ENCODE peak calls at places on chromosomes 12 and 14, in seven cellular contexts. One of them, this sample, is unnamed.

GRCh38 chr14:39562175-39562574 is 129.9 kb upstream of the FBXO33 start:
- DNase-seq in activated T-cell treated with anti-CD3 and anti-CD28 coated beads for 24 hours: no peak
- DNase-seq in stimulated activated CD4-positive, alpha-beta T cell treated with anti-CD3 and anti-CD28 coated beads, Interleukin-12 subunit alpha, Interleukin-12 subunit beta, amount 100 ng/mL, for 24 hours: no peak
- DNase-seq in memory B cell: no peak
- DNase-seq in iris pigment epithelial cell: no peak
- DNase-seq in retina: no peak
- DNase-seq in hepatic stellate cell: no peak
- DNase-seq in this sample: no peak

GRCh38 chr12:6332459-6332858 is 9.4 kb downstream of the TNFRSF1A start:
- DNase-seq in activated T-cell treated with anti-CD3 and anti-CD28 coated beads for 24 hours: no peak
- DNase-seq in stimulated activated CD4-positive, alpha-beta T cell treated with anti-CD3 and anti-CD28 coated beads, Interleukin-12 subunit alpha, Interleukin-12 subunit beta, amount 100 ng/mL, for 24 hours: no peak
- DNase-seq in memory B cell: no peak
- DNase-seq in iris pigment epithelial cell: peak
- DNase-seq in retina: no peak
- DNase-seq in hepatic stellate cell: peak
- DNase-seq in this sample: peak

GRCh38 chr14:101716956-101717662 is 44.4 kb upstream of the PPP2R5C start:
- DNase-seq in activated T-cell treated with anti-CD3 and anti-CD28 coated beads for 24 hours: no peak
- DNase-seq in stimulated activated CD4-positive, alpha-beta T cell treated with anti-CD3 and anti-CD28 coated beads, Interleukin-12 subunit alpha, Interleukin-12 subunit beta, amount 100 ng/mL, for 24 hours: no peak
- DNase-seq in memory B cell: no peak
- DNase-seq in iris pigment epithelial cell: peak
- DNase-seq in retina: no peak
- DNase-seq in hepatic stellate cell: no peak
- DNase-seq in this sample: peak

GRCh38 chr12:68945255-68945654 is 12.3 kb upstream of the CPM start:
- DNase-seq in activated T-cell treated with anti-CD3 and anti-CD28 coated beads for 24 hours: no peak
- DNase-seq in stimulated activated CD4-positive, alpha-beta T cell treated with anti-CD3 and anti-CD28 coated beads, Interleukin-12 subunit alpha, Interleukin-12 subunit beta, amount 100 ng/mL, for 24 hours: no peak
- DNase-seq in memory B cell: no peak
- DNase-seq in iris pigment epithelial cell: no peak
- DNase-seq in retina: no peak
- DNase-seq in hepatic stellate cell: no peak
- DNase-seq in this sample: no peak

GRCh38 chr14:35631071-35631805 is 97.3 kb downstream of the INSM2 start:
- DNase-seq in activated T-cell treated with anti-CD3 and anti-CD28 coated beads for 24 hours: no peak
- DNase-seq in stimulated activated CD4-positive, alpha-beta T cell treated with anti-CD3 and anti-CD28 coated beads, Interleukin-12 subunit alpha, Interleukin-12 subunit beta, amount 100 ng/mL, for 24 hours: no peak
- DNase-seq in memory B cell: no peak
- DNase-seq in iris pigment epithelial cell: peak
- DNase-seq in retina: no peak
- DNase-seq in hepatic stellate cell: no peak
- DNase-seq in this sample: no peak

GRCh38 chr12:68224613-68225285 is 861 bp downstream of the IL26 start:
- DNase-seq in activated T-cell treated with anti-CD3 and anti-CD28 coated beads for 24 hours: no peak
- DNase-seq in stimulated activated CD4-positive, alpha-beta T cell treated with anti-CD3 and anti-CD28 coated beads, Interleukin-12 subunit alpha, Interleukin-12 subunit beta, amount 100 ng/mL, for 24 hours: no peak
- DNase-seq in memory B cell: no peak
- DNase-seq in iris pigment epithelial cell: peak
- DNase-seq in retina: no peak
- DNase-seq in hepatic stellate cell: no peak
- DNase-seq in this sample: peak

GRCh38 chr12:3656946-3657622 is 95.8 kb downstream of the CRACR2A start:
- DNase-seq in activated T-cell treated with anti-CD3 and anti-CD28 coated beads for 24 hours: no peak
- DNase-seq in stimulated activated CD4-positive, alpha-beta T cell treated with anti-CD3 and anti-CD28 coated beads, Interleukin-12 subunit alpha, Interleukin-12 subunit beta, amount 100 ng/mL, for 24 hours: no peak
- DNase-seq in memory B cell: no peak
- DNase-seq in iris pigment epithelial cell: no peak
- DNase-seq in retina: no peak
- DNase-seq in hepatic stellate cell: no peak
- DNase-seq in this sample: no peak

GRCh38 chr12:3753549-3754284 is 808 bp upstream of the CRACR2A start:
- DNase-seq in activated T-cell treated with anti-CD3 and anti-CD28 coated beads for 24 hours: no peak
- DNase-seq in stimulated activated CD4-positive, alpha-beta T cell treated with anti-CD3 and anti-CD28 coated beads, Interleukin-12 subunit alpha, Interleukin-12 subunit beta, amount 100 ng/mL, for 24 hours: no peak
- DNase-seq in memory B cell: no peak
- DNase-seq in iris pigment epithelial cell: no peak
- DNase-seq in retina: no peak
- DNase-seq in hepatic stellate cell: no peak
- DNase-seq in this sample: peak

GRCh38 chr14:77026930-77027537 is 1.5 kb downstream of the IRF2BPL start:
- DNase-seq in activated T-cell treated with anti-CD3 and anti-CD28 coated beads for 24 hours: peak
- DNase-seq in stimulated activated CD4-positive, alpha-beta T cell treated with anti-CD3 and anti-CD28 coated beads, Interleukin-12 subunit alpha, Interleukin-12 subunit beta, amount 100 ng/mL, for 24 hours: no peak
- DNase-seq in memory B cell: peak
- DNase-seq in iris pigment epithelial cell: peak
- DNase-seq in retina: peak
- DNase-seq in hepatic stellate cell: peak
- DNase-seq in this sample: peak

GRCh38 chr12:19573866-19574265 is 134.6 kb downstream of the AEBP2 start:
- DNase-seq in activated T-cell treated with anti-CD3 and anti-CD28 coated beads for 24 hours: no peak
- DNase-seq in stimulated activated CD4-positive, alpha-beta T cell treated with anti-CD3 and anti-CD28 coated beads, Interleukin-12 subunit alpha, Interleukin-12 subunit beta, amount 100 ng/mL, for 24 hours: no peak
- DNase-seq in memory B cell: no peak
- DNase-seq in iris pigment epithelial cell: no peak
- DNase-seq in retina: no peak
- DNase-seq in hepatic stellate cell: no peak
- DNase-seq in this sample: no peak

GRCh38 chr12:94575024-94575423 is 75.3 kb downstream of the TMCC3 start:
- DNase-seq in activated T-cell treated with anti-CD3 and anti-CD28 coated beads for 24 hours: no peak
- DNase-seq in stimulated activated CD4-positive, alpha-beta T cell treated with anti-CD3 and anti-CD28 coated beads, Interleukin-12 subunit alpha, Interleukin-12 subunit beta, amount 100 ng/mL, for 24 hours: no peak
- DNase-seq in memory B cell: no peak
- DNase-seq in iris pigment epithelial cell: no peak
- DNase-seq in retina: no peak
- DNase-seq in hepatic stellate cell: no peak
- DNase-seq in this sample: no peak

GRCh38 chr12:52179396-52179973 is 12.3 kb downstream of the KRT80 start:
- DNase-seq in activated T-cell treated with anti-CD3 and anti-CD28 coated beads for 24 hours: no peak
- DNase-seq in stimulated activated CD4-positive, alpha-beta T cell treated with anti-CD3 and anti-CD28 coated beads, Interleukin-12 subunit alpha, Interleukin-12 subunit beta, amount 100 ng/mL, for 24 hours: no peak
- DNase-seq in memory B cell: no peak
- DNase-seq in iris pigment epithelial cell: no peak
- DNase-seq in retina: no peak
- DNase-seq in hepatic stellate cell: no peak
- DNase-seq in this sample: no peak

GRCh38 chr12:47838286-47838931 is 18.7 kb upstream of the HDAC7 start:
- DNase-seq in activated T-cell treated with anti-CD3 and anti-CD28 coated beads for 24 hours: no peak
- DNase-seq in stimulated activated CD4-positive, alpha-beta T cell treated with anti-CD3 and anti-CD28 coated beads, Interleukin-12 subunit alpha, Interleukin-12 subunit beta, amount 100 ng/mL, for 24 hours: no peak
- DNase-seq in memory B cell: peak
- DNase-seq in iris pigment epithelial cell: no peak
- DNase-seq in retina: peak
- DNase-seq in hepatic stellate cell: peak
- DNase-seq in this sample: peak

GRCh38 chr12:110821917-110822316 is 24.9 kb upstream of the CCDC63 start:
- DNase-seq in activated T-cell treated with anti-CD3 and anti-CD28 coated beads for 24 hours: no peak
- DNase-seq in stimulated activated CD4-positive, alpha-beta T cell treated with anti-CD3 and anti-CD28 coated beads, Interleukin-12 subunit alpha, Interleukin-12 subunit beta, amount 100 ng/mL, for 24 hours: no peak
- DNase-seq in memory B cell: no peak
- DNase-seq in iris pigment epithelial cell: no peak
- DNase-seq in retina: no peak
- DNase-seq in hepatic stellate cell: no peak
- DNase-seq in this sample: no peak

GRCh38 chr12:45674583-45674982 is 54.9 kb upstream of the ARID2 start:
- DNase-seq in activated T-cell treated with anti-CD3 and anti-CD28 coated beads for 24 hours: no peak
- DNase-seq in stimulated activated CD4-positive, alpha-beta T cell treated with anti-CD3 and anti-CD28 coated beads, Interleukin-12 subunit alpha, Interleukin-12 subunit beta, amount 100 ng/mL, for 24 hours: no peak
- DNase-seq in memory B cell: no peak
- DNase-seq in iris pigment epithelial cell: peak
- DNase-seq in retina: no peak
- DNase-seq in hepatic stellate cell: peak
- DNase-seq in this sample: peak

GRCh38 chr12:104687823-104688573 is 231.2 kb downstream of the CHST11 start:
- DNase-seq in activated T-cell treated with anti-CD3 and anti-CD28 coated beads for 24 hours: peak
- DNase-seq in stimulated activated CD4-positive, alpha-beta T cell treated with anti-CD3 and anti-CD28 coated beads, Interleukin-12 subunit alpha, Interleukin-12 subunit beta, amount 100 ng/mL, for 24 hours: peak
- DNase-seq in memory B cell: no peak
- DNase-seq in iris pigment epithelial cell: no peak
- DNase-seq in retina: no peak
- DNase-seq in hepatic stellate cell: no peak
- DNase-seq in this sample: no peak

GRCh38 chr12:54666008-54666407 is 17.8 kb upstream of the DCD start:
- DNase-seq in activated T-cell treated with anti-CD3 and anti-CD28 coated beads for 24 hours: no peak
- DNase-seq in stimulated activated CD4-positive, alpha-beta T cell treated with anti-CD3 and anti-CD28 coated beads, Interleukin-12 subunit alpha, Interleukin-12 subunit beta, amount 100 ng/mL, for 24 hours: no peak
- DNase-seq in memory B cell: no peak
- DNase-seq in iris pigment epithelial cell: no peak
- DNase-seq in retina: no peak
- DNase-seq in hepatic stellate cell: no peak
- DNase-seq in this sample: no peak

GRCh38 chr14:74501691-74502090 is 8.1 kb downstream of the ISCA2 start:
- DNase-seq in activated T-cell treated with anti-CD3 and anti-CD28 coated beads for 24 hours: no peak
- DNase-seq in stimulated activated CD4-positive, alpha-beta T cell treated with anti-CD3 and anti-CD28 coated beads, Interleukin-12 subunit alpha, Interleukin-12 subunit beta, amount 100 ng/mL, for 24 hours: no peak
- DNase-seq in memory B cell: no peak
- DNase-seq in iris pigment epithelial cell: no peak
- DNase-seq in retina: no peak
- DNase-seq in hepatic stellate cell: no peak
- DNase-seq in this sample: no peak

GRCh38 chr14:50397461-50398196 is 948 bp upstream of the CDKL1 start:
- DNase-seq in activated T-cell treated with anti-CD3 and anti-CD28 coated beads for 24 hours: no peak
- DNase-seq in stimulated activated CD4-positive, alpha-beta T cell treated with anti-CD3 and anti-CD28 coated beads, Interleukin-12 subunit alpha, Interleukin-12 subunit beta, amount 100 ng/mL, for 24 hours: no peak
- DNase-seq in memory B cell: no peak
- DNase-seq in iris pigment epithelial cell: no peak
- DNase-seq in retina: no peak
- DNase-seq in hepatic stellate cell: peak
- DNase-seq in this sample: peak

GRCh38 chr12:50224026-50224692 is 57.0 kb upstream of the CERS5 start:
- DNase-seq in activated T-cell treated with anti-CD3 and anti-CD28 coated beads for 24 hours: peak
- DNase-seq in stimulated activated CD4-positive, alpha-beta T cell treated with anti-CD3 and anti-CD28 coated beads, Interleukin-12 subunit alpha, Interleukin-12 subunit beta, amount 100 ng/mL, for 24 hours: no peak
- DNase-seq in memory B cell: no peak
- DNase-seq in iris pigment epithelial cell: no peak
- DNase-seq in retina: no peak
- DNase-seq in hepatic stellate cell: no peak
- DNase-seq in this sample: peak

GRCh38 chr14:97462081-97462480 is 664.9 kb downstream of the VRK1 start:
- DNase-seq in activated T-cell treated with anti-CD3 and anti-CD28 coated beads for 24 hours: no peak
- DNase-seq in stimulated activated CD4-positive, alpha-beta T cell treated with anti-CD3 and anti-CD28 coated beads, Interleukin-12 subunit alpha, Interleukin-12 subunit beta, amount 100 ng/mL, for 24 hours: no peak
- DNase-seq in memory B cell: no peak
- DNase-seq in iris pigment epithelial cell: no peak
- DNase-seq in retina: no peak
- DNase-seq in hepatic stellate cell: no peak
- DNase-seq in this sample: no peak

GRCh38 chr14:90785474-90785873 is 30.8 kb downstream of the TTC7B start:
- DNase-seq in activated T-cell treated with anti-CD3 and anti-CD28 coated beads for 24 hours: no peak
- DNase-seq in stimulated activated CD4-positive, alpha-beta T cell treated with anti-CD3 and anti-CD28 coated beads, Interleukin-12 subunit alpha, Interleukin-12 subunit beta, amount 100 ng/mL, for 24 hours: no peak
- DNase-seq in memory B cell: no peak
- DNase-seq in iris pigment epithelial cell: peak
- DNase-seq in retina: no peak
- DNase-seq in hepatic stellate cell: no peak
- DNase-seq in this sample: peak

GRCh38 chr14:93727039-93727740 is 61.1 kb downstream of the PRIMA1 start:
- DNase-seq in activated T-cell treated with anti-CD3 and anti-CD28 coated beads for 24 hours: no peak
- DNase-seq in stimulated activated CD4-positive, alpha-beta T cell treated with anti-CD3 and anti-CD28 coated beads, Interleukin-12 subunit alpha, Interleukin-12 subunit beta, amount 100 ng/mL, for 24 hours: no peak
- DNase-seq in memory B cell: no peak
- DNase-seq in iris pigment epithelial cell: no peak
- DNase-seq in retina: no peak
- DNase-seq in hepatic stellate cell: no peak
- DNase-seq in this sample: no peak

This sample was measured in GM23248.